ENCODE peak calls at places on chromosomes 13 and 19, in seven cellular contexts. K is right cardiac atrium; G is suprapubic skin; A is fibroblast of lung; U is CD8-positive, alpha-beta memory T cell; F is aorta; W is upper lobe of right lung. H is an unnamed sample.

GRCh38 chr13:99467764-99468163 is 33.5 kb upstream of the TM9SF2 start:
- DNase-seq in K (no peak), G (no peak), A (peak), U (no peak), F (no peak), W (no peak), H (no peak)

GRCh38 chr13:43316997-43317396 is 293.6 kb downstream of the DNAJC15 start:
- DNase-seq in K (peak), G (no peak), A (peak), U (no peak), F (no peak), W (no peak), H (no peak)

GRCh38 chr19:46955813-46956371 is 63.7 kb upstream of the NPAS1 start:
- DNase-seq in K (no peak), G (no peak), A (no peak), U (no peak), F (peak), W (no peak), H (no peak)

GRCh38 chr19:17933414-17934129 is 757 bp downstream of the CCDC124 start:
- DNase-seq in K (no peak), G (no peak), A (peak), U (no peak), F (no peak), W (no peak), H (no peak)

GRCh38 chr19:16036397-16036925 is 39.8 kb upstream of the TPM4 start:
- DNase-seq in K (no peak), G (no peak), A (no peak), U (no peak), F (no peak), W (no peak), H (peak)

GRCh38 chr13:52830946-52831345 is 17.5 kb downstream of the PCDH8 start:
- DNase-seq in K (no peak), G (no peak), A (no peak), U (no peak), F (no peak), W (no peak), H (no peak)

GRCh38 chr13:51323824-51324511 is 15.5 kb upstream of the SERPINE3 start:
- DNase-seq in K (no peak), G (no peak), A (no peak), U (no peak), F (no peak), W (no peak), H (no peak)

GRCh38 chr13:43425234-43425633 is 361.5 kb downstream of the ENOX1 start:
- DNase-seq in K (no peak), G (no peak), A (no peak), U (no peak), F (no peak), W (no peak), H (no peak)

GRCh38 chr13:51958217-51958547 is 53.1 kb downstream of the ATP7B start:
- DNase-seq in K (no peak), G (no peak), A (no peak), U (no peak), F (no peak), W (no peak), H (no peak)

GRCh38 chr19:492091-492531 is 4.2 kb upstream of the MADCAM1 start:
- DNase-seq in K (peak), G (no peak), A (no peak), U (no peak), F (no peak), W (no peak), H (peak)

GRCh38 chr13:34620073-34620858 is 321.8 kb upstream of the NBEA start:
- DNase-seq in K (no peak), G (no peak), A (no peak), U (no peak), F (no peak), W (no peak), H (no peak)

GRCh38 chr19:46841458-46842083 is 9.1 kb downstream of the AP2S1 start:
- DNase-seq in K (peak), G (no peak), A (peak), U (no peak), F (peak), W (no peak), H (no peak)

GRCh38 chr13:76852991-76853390 is 33.2 kb downstream of the KCTD12 start:
- DNase-seq in K (no peak), G (no peak), A (peak), U (no peak), F (no peak), W (no peak), H (no peak)

GRCh38 chr13:76845367-76845766 is 40.8 kb downstream of the KCTD12 start:
- DNase-seq in K (no peak), G (no peak), A (no peak), U (no peak), F (no peak), W (no peak), H (no peak)

GRCh38 chr13:76846363-76846762 is 39.8 kb downstream of the KCTD12 start:
- DNase-seq in K (no peak), G (no peak), A (no peak), U (no peak), F (no peak), W (no peak), H (no peak)

GRCh38 chr13:76845865-76846264 is 40.3 kb downstream of the KCTD12 start:
- DNase-seq in K (no peak), G (no peak), A (no peak), U (no peak), F (no peak), W (no peak), H (no peak)

DNA sequence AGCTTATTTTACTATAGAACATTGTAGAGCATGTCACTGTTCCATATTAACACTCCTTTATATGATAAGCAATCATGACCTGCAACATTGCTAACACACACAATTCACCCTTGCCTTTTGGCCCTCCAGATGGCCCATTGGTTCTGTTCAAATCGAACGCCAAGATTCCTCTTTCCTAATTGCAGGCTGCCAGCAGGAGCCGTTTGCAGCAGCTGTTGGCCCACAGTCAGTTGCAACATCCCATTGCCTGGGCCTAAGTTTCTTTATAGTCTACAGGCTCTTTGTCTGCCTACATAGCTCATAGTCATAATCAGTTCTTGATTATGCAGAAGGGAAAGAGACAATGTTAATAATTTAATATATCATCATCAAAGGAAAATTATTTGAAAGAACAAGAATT is 37.6 kb downstream of the KCTD12 start:
- DNase-seq in K (peak), G (peak), A (peak), U (no peak), F (no peak), W (peak), H (no peak)
- H3K27ac ChIP-seq in K (no peak), G (no peak), A (no peak), U (no peak), F (no peak), W (no peak), H (no peak)

GRCh38 chr19:13996928-13997636 is 9.0 kb downstream of the RFX1 start:
- DNase-seq in K (peak), G (no peak), A (no peak), U (no peak), F (peak), W (peak), H (peak)
- H3K27ac ChIP-seq in K (no peak), G (no peak), A (no peak), U (no peak), F (no peak), W (no peak), H (no peak)

GRCh38 chr19:32324631-32325215 is 20.7 kb upstream of the ZNF507 start:
- DNase-seq in K (no peak), G (no peak), A (peak), U (no peak), F (no peak), W (no peak), H (no peak)

GRCh38 chr19:32333227-32333626 is 12.2 kb upstream of the ZNF507 start:
- DNase-seq in K (no peak), G (no peak), A (no peak), U (no peak), F (no peak), W (no peak), H (no peak)

DNA sequence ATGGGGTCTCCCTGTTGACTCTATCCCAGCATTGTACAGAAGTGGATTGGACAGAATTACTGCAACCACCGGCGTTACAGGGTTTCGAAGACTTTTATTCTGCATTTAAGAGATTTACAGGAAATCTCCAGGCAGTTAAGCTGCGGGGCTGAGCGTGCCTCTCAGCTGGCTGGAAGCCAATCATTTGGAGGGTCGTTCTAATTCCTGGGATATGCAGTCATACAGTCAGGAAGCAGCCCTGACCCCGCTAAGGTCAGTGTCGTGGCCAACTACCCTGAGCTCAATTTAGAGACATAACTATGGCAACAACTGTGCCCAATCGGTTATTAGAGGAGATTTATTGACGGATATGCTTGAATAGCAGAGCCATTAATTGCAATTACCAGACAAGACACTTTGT is 15.3 kb upstream of the ZNF507 start:
- DNase-seq in K (no peak), G (no peak), A (no peak), U (no peak), F (no peak), W (no peak), H (no peak)
- H3K27ac ChIP-seq in K (no peak), G (no peak), A (no peak), U (no peak), F (no peak), W (no peak), H (no peak)

DNA sequence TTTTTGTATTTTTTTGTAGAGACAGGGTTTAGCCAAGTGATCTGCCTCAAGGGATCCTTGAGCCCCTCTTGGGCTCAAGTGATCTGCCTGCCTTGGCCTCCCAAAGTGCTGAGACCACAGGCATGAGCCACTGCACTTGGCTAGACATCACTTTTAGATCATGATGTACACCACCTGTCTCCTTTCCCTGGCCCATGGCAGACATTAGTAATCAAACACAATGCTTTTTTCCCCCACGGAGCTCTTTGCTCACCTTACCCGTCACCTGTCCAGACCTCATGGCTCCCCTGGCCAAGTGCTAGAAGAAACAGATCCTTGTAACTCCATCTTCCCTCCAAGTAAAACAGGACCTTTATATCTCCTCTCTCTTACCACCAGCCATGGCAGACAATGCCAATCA is 18.4 kb downstream of the NUMBL start:
- DNase-seq in K (no peak), G (no peak), A (no peak), U (no peak), F (no peak), W (no peak), H (peak)
- H3K27ac ChIP-seq in K (no peak), G (no peak), A (no peak), U (no peak), F (no peak), W (no peak), H (no peak)